ENCODE peak calls at places on chromosomes 3 and 15, in four cellular contexts. One of them, this sample, is unnamed.

GRCh38 chr3:188339410-188340295 is 185.7 kb downstream of the LPP start:
- DNase-seq in breast epithelium: no peak
- DNase-seq in stimulated activated CD4-positive, alpha-beta T cell treated with anti-CD3 and anti-CD28 coated beads, Interleukin-4, amount 100 ng/mL, for 48 hours: peak
- DNase-seq in GM12891: no peak
- DNase-seq in this sample: no peak

GRCh38 chr15:48440084-48440483 is 108.9 kb downstream of the DUT start:
- DNase-seq in breast epithelium: no peak
- DNase-seq in stimulated activated CD4-positive, alpha-beta T cell treated with anti-CD3 and anti-CD28 coated beads, Interleukin-4, amount 100 ng/mL, for 48 hours: no peak
- DNase-seq in GM12891: no peak
- DNase-seq in this sample: peak

GRCh38 chr3:148450819-148451218 is 246.9 kb upstream of the AGTR1 start:
- DNase-seq in breast epithelium: no peak
- DNase-seq in stimulated activated CD4-positive, alpha-beta T cell treated with anti-CD3 and anti-CD28 coated beads, Interleukin-4, amount 100 ng/mL, for 48 hours: no peak
- DNase-seq in GM12891: no peak
- DNase-seq in this sample: no peak

GRCh38 chr15:36798366-36798765 is 218.9 kb downstream of the CDIN1 start:
- DNase-seq in breast epithelium: no peak
- DNase-seq in stimulated activated CD4-positive, alpha-beta T cell treated with anti-CD3 and anti-CD28 coated beads, Interleukin-4, amount 100 ng/mL, for 48 hours: no peak
- DNase-seq in GM12891: no peak
- DNase-seq in this sample: no peak

GRCh38 chr3:46429671-46430070 is 22.6 kb downstream of the CCRL2 start:
- DNase-seq in breast epithelium: no peak
- DNase-seq in stimulated activated CD4-positive, alpha-beta T cell treated with anti-CD3 and anti-CD28 coated beads, Interleukin-4, amount 100 ng/mL, for 48 hours: no peak
- DNase-seq in GM12891: no peak
- DNase-seq in this sample: no peak

GRCh38 chr15:92848852-92849598 is 51.1 kb upstream of the CHD2 start:
- DNase-seq in breast epithelium: no peak
- DNase-seq in stimulated activated CD4-positive, alpha-beta T cell treated with anti-CD3 and anti-CD28 coated beads, Interleukin-4, amount 100 ng/mL, for 48 hours: no peak
- DNase-seq in GM12891: no peak
- DNase-seq in this sample: peak

GRCh38 chr3:14121859-14122258 is 2.8 kb downstream of the CHCHD4 start:
- DNase-seq in breast epithelium: no peak
- DNase-seq in stimulated activated CD4-positive, alpha-beta T cell treated with anti-CD3 and anti-CD28 coated beads, Interleukin-4, amount 100 ng/mL, for 48 hours: no peak
- DNase-seq in GM12891: no peak
- DNase-seq in this sample: no peak

GRCh38 chr15:67383903-67384302 is 129.3 kb downstream of the IQCH start:
- DNase-seq in breast epithelium: no peak
- DNase-seq in stimulated activated CD4-positive, alpha-beta T cell treated with anti-CD3 and anti-CD28 coated beads, Interleukin-4, amount 100 ng/mL, for 48 hours: no peak
- DNase-seq in GM12891: no peak
- DNase-seq in this sample: no peak

GRCh38 chr3:79724206-79724605 is 43.6 kb downstream of the ROBO1 start:
- DNase-seq in breast epithelium: no peak
- DNase-seq in stimulated activated CD4-positive, alpha-beta T cell treated with anti-CD3 and anti-CD28 coated beads, Interleukin-4, amount 100 ng/mL, for 48 hours: no peak
- DNase-seq in GM12891: no peak
- DNase-seq in this sample: no peak